ENCODE peak calls at places on chromosomes 3 and 15, in four cellular contexts. One of them, this sample, is unnamed.

GRCh38 chr15:64634576-64635485 is 140.6 kb downstream of the RBPMS2 start:
- DNase-seq in psoas muscle: no peak
- DNase-seq in adrenal gland: no peak
- DNase-seq in GM12865: peak
- DNase-seq in this sample: no peak

GRCh38 chr15:27855137-27855536 is 244.0 kb downstream of the OCA2 start:
- DNase-seq in psoas muscle: peak
- DNase-seq in adrenal gland: no peak
- DNase-seq in GM12865: no peak
- DNase-seq in this sample: no peak

GRCh38 chr3:14200841-14201240 is 22.2 kb downstream of the LSM3 start:
- DNase-seq in psoas muscle: no peak
- DNase-seq in adrenal gland: no peak
- DNase-seq in GM12865: no peak
- DNase-seq in this sample: no peak

GRCh38 chr3:45551214-45552010 is 43.1 kb upstream of the LIMD1 start:
- DNase-seq in psoas muscle: peak
- DNase-seq in adrenal gland: peak
- DNase-seq in GM12865: no peak
- DNase-seq in this sample: no peak

GRCh38 chr3:17336291-17336690 is 406.1 kb downstream of the TBC1D5 start:
- DNase-seq in psoas muscle: no peak
- DNase-seq in adrenal gland: peak
- DNase-seq in GM12865: no peak
- DNase-seq in this sample: no peak

GRCh38 chr15:84714816-84715215 is 1.1 kb downstream of the SEC11A start:
- DNase-seq in psoas muscle: no peak
- DNase-seq in adrenal gland: no peak
- DNase-seq in GM12865: no peak
- DNase-seq in this sample: no peak

GRCh38 chr3:155080692-155081091 is 573 bp downstream of the MME start:
- DNase-seq in psoas muscle: no peak
- DNase-seq in adrenal gland: no peak
- DNase-seq in GM12865: no peak
- DNase-seq in this sample: no peak

GRCh38 chr3:55007971-55008370 is 80.1 kb upstream of the LRTM1 start:
- DNase-seq in psoas muscle: no peak
- DNase-seq in adrenal gland: no peak
- DNase-seq in GM12865: no peak
- DNase-seq in this sample: no peak

GRCh38 chr3:45949432-45949831 is 6.2 kb downstream of the CXCR6 start:
- DNase-seq in psoas muscle: no peak
- DNase-seq in adrenal gland: no peak
- DNase-seq in GM12865: no peak
- DNase-seq in this sample: no peak

GRCh38 chr3:157832588-157832987 is 273.6 kb downstream of the SHOX2 start:
- DNase-seq in psoas muscle: no peak
- DNase-seq in adrenal gland: no peak
- DNase-seq in GM12865: no peak
- DNase-seq in this sample: peak

GRCh38 chr3:21273256-21273999 is 477.6 kb downstream of the ZNF385D start:
- DNase-seq in psoas muscle: no peak
- DNase-seq in adrenal gland: no peak
- DNase-seq in GM12865: no peak
- DNase-seq in this sample: peak

GRCh38 chr3:123880998-123881561 is 3.1 kb downstream of the MYLK start:
- DNase-seq in psoas muscle: no peak
- DNase-seq in adrenal gland: no peak
- DNase-seq in GM12865: no peak
- DNase-seq in this sample: peak

GRCh38 chr3:84547971-84548970 is 410.5 kb upstream of the CADM2 start:
- DNase-seq in psoas muscle: peak
- DNase-seq in adrenal gland: no peak
- DNase-seq in GM12865: peak
- DNase-seq in this sample: no peak

GRCh38 chr3:50687127-50687751 is 12.5 kb downstream of the DOCK3 start:
- DNase-seq in psoas muscle: no peak
- DNase-seq in adrenal gland: no peak
- DNase-seq in GM12865: no peak
- DNase-seq in this sample: no peak

GRCh38 chr3:105316307-105316706 is 50.4 kb upstream of the ALCAM start:
- DNase-seq in psoas muscle: no peak
- DNase-seq in adrenal gland: no peak
- DNase-seq in GM12865: no peak
- DNase-seq in this sample: no peak

GRCh38 chr3:58952128-58952917 is 97.5 kb downstream of the CFAP20DC start:
- DNase-seq in psoas muscle: no peak
- DNase-seq in adrenal gland: no peak
- DNase-seq in GM12865: peak
- DNase-seq in this sample: no peak
- H3K4me3 ChIP-seq in psoas muscle: no peak
- H3K4me3 ChIP-seq in adrenal gland: no peak
- H3K4me3 ChIP-seq in GM12865: no peak
- H3K4me3 ChIP-seq in this sample: no peak

GRCh38 chr3:110886514-110886913 is 185.1 kb upstream of the NECTIN3 start:
- DNase-seq in psoas muscle: no peak
- DNase-seq in adrenal gland: no peak
- DNase-seq in GM12865: no peak
- DNase-seq in this sample: no peak

GRCh38 chr3:110878692-110879091 is 192.9 kb upstream of the NECTIN3 start:
- DNase-seq in psoas muscle: no peak
- DNase-seq in adrenal gland: no peak
- DNase-seq in GM12865: no peak
- DNase-seq in this sample: no peak

GRCh38 chr3:110881069-110881468 is 190.5 kb upstream of the NECTIN3 start:
- DNase-seq in psoas muscle: peak
- DNase-seq in adrenal gland: peak
- DNase-seq in GM12865: peak
- DNase-seq in this sample: no peak
- TF ChIP-seq CTCF in psoas muscle: no peak
- TF ChIP-seq CTCF in adrenal gland: no peak
- TF ChIP-seq CTCF in GM12865: peak
- TF ChIP-seq CTCF in this sample: no peak

GRCh38 chr3:165196577-165197561 is 685 bp upstream of the SLITRK3 start:
- DNase-seq in psoas muscle: no peak
- DNase-seq in adrenal gland: no peak
- DNase-seq in GM12865: no peak
- DNase-seq in this sample: no peak
- H3K4me3 ChIP-seq in psoas muscle: peak
- H3K4me3 ChIP-seq in adrenal gland: no peak
- H3K4me3 ChIP-seq in GM12865: no peak
- H3K4me3 ChIP-seq in this sample: peak

DNA sequence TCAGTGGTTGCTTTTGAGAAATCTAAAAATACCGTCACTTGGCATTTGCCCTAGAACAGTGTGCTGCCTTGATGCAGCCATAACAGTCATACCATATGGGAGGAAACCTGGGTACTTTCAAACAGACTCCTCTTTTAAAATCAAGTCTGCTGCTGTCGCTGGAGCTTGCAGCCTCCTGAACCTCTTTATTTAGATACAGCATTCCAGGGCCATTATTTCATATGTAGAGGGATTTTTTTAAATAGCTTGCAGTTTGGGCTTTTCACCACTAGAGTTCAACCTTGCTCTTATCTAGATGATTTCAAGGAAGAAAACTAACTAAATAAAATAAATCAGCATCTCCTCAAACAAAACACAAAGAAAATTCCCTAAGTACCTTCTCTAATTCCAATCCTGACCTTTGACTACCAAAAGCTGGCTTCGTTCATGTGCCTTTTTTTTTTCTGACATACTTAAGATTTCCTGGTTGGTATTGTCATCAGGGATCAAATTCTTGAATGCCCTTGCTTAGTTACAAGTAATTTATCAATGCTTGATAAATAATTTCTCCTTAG is 111.6 kb downstream of the KBTBD8 start:
- DNase-seq in psoas muscle: no peak
- DNase-seq in adrenal gland: no peak
- DNase-seq in GM12865: peak
- DNase-seq in this sample: peak
- TF ChIP-seq CTCF in psoas muscle: peak
- TF ChIP-seq CTCF in adrenal gland: peak
- TF ChIP-seq CTCF in GM12865: peak
- TF ChIP-seq CTCF in this sample: peak

DNA sequence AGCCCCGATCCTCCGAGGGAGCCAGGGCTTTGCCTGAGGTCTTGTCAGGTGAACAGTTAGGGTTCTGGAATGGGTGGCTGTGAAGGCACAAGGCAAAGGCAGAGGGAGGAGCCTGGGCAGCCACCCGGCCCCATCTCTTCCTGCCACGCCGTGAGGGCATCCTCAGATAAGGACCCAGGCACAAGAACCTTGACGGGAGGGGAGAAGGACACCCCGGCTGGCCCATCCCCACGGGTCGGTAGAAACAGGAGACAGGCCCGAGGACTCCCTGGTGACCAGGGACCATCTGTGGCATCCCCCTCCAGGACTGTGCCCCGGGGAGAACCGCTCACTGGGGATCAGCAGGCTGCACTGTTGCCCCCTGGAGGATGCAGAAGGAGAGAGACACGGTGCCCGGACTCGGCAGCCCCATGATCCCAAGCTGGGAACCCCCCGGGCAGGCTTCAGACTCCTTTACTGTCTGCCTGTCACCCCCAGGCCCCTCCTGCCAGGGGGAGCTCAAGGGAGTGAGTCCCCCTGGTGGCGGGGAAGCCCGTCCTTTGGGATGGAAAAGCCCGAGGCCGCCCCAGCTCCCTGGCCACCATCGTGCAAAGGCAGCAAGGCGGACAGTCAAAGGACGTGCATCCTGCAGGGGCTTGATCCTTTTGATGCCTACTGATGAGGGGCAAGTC is 12.3 kb upstream of the PCSK6 start:
- DNase-seq in psoas muscle: peak
- DNase-seq in adrenal gland: peak
- DNase-seq in GM12865: peak
- DNase-seq in this sample: no peak
- H3K4me3 ChIP-seq in psoas muscle: no peak
- H3K4me3 ChIP-seq in adrenal gland: no peak
- H3K4me3 ChIP-seq in GM12865: no peak
- H3K4me3 ChIP-seq in this sample: no peak

GRCh38 chr3:197512691-197513571 is 42.8 kb downstream of the BDH1 start:
- DNase-seq in psoas muscle: no peak
- DNase-seq in adrenal gland: no peak
- DNase-seq in GM12865: no peak
- DNase-seq in this sample: no peak
- TF ChIP-seq CTCF in psoas muscle: no peak
- TF ChIP-seq CTCF in adrenal gland: no peak
- TF ChIP-seq CTCF in GM12865: no peak
- TF ChIP-seq CTCF in this sample: no peak

GRCh38 chr15:90248760-90249122 is 615 bp upstream of the TTLL13 start:
- DNase-seq in psoas muscle: no peak
- DNase-seq in adrenal gland: no peak
- DNase-seq in GM12865: no peak
- DNase-seq in this sample: no peak

DNA sequence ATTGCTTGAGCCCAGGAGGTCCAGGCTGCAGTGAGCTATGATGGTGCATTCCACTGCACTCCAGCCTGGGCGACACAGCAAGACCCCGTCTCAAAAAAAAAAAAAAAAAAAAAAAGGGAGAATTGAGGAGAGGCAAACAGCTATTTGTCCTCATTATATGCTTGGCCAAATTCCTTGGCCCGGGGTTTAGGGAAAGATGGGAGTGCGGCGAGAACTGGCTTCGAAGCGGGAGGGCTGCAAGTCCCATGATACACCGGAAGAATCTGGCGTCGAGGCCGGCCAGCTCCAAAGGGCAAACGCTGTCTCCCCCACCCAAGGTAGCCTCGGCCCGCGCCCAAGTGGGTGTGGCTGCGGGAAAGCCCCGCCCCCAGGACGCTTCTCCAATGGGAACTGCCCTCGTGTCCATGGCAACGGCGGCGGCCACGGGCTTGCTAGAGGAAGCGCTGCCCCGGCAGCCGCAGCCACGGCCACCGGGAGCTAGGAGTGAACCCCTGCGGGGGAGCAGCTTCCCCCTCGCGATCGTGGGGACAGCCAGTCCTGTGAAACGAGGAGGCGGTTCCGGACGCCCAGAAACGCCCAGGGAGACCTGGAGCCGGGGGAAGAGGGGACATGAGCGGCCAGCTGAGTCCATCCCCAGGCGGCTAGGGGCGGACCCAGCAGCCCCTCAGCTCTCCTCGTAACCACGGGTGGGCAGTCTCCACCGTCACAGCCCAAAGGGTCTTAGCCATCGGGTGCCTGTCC is at the start of gene TTLL13:
- DNase-seq in psoas muscle: peak
- DNase-seq in adrenal gland: peak
- DNase-seq in GM12865: peak
- DNase-seq in this sample: peak
- H3K4me3 ChIP-seq in psoas muscle: peak
- H3K4me3 ChIP-seq in adrenal gland: no peak
- H3K4me3 ChIP-seq in GM12865: peak
- H3K4me3 ChIP-seq in this sample: peak

DNA sequence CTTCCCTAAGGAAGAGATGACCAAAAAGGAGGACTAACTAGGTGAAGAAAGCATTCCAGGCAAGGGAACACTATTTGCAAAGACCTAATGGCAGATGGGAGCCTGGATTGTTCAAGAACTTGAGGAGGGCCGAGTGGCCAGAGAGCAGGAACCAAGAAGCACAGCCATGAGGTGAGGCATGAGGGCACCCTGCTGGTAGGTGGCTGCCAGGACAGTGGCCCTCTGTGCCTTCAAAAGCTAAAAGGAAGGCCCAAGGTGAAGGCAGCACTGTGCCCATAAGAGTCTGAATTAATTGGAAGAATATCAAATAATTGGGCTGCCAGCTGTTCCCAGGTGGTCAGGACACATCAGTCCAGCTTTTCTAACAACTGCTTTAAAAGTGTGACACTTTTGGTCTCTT is 27.9 kb upstream of the CTDSPL start:
- DNase-seq in psoas muscle: no peak
- DNase-seq in adrenal gland: no peak
- DNase-seq in GM12865: peak
- DNase-seq in this sample: no peak
- TF ChIP-seq CTCF in psoas muscle: peak
- TF ChIP-seq CTCF in adrenal gland: no peak
- TF ChIP-seq CTCF in GM12865: peak
- TF ChIP-seq CTCF in this sample: peak

GRCh38 chr3:38038447-38038911 is 529 bp upstream of the DLEC1 start:
- DNase-seq in psoas muscle: no peak
- DNase-seq in adrenal gland: peak
- DNase-seq in GM12865: no peak
- DNase-seq in this sample: no peak
- H3K4me3 ChIP-seq in psoas muscle: no peak
- H3K4me3 ChIP-seq in adrenal gland: no peak
- H3K4me3 ChIP-seq in GM12865: no peak
- H3K4me3 ChIP-seq in this sample: no peak